ENCODE peak calls at places on chromosomes 11 and 22, in seven cellular contexts. One of them, this sample, is unnamed.

GRCh38 chr11:127238321-127238720 is 237.8 kb upstream of the KIRREL3 start:
- DNase-seq in lower lobe of right lung: no peak
- DNase-seq in left cardiac atrium: no peak
- DNase-seq in kidney glomerular epithelial cell: no peak
- DNase-seq in stimulated activated CD4-positive, alpha-beta T cell treated with anti-CD3 and anti-CD28 coated beads, Interleukin-1b, Interleukin-23, amount 100 ng/mL, for 4 hours: no peak
- DNase-seq in AG09309: no peak
- DNase-seq in ACHN: no peak
- DNase-seq in this sample: peak

GRCh38 chr11:75547617-75548054 is 14.4 kb upstream of the SERPINH1 start:
- DNase-seq in ACHN: peak
- DNase-seq in stimulated activated CD4-positive, alpha-beta T cell treated with anti-CD3 and anti-CD28 coated beads, Interleukin-1b, Interleukin-23, amount 100 ng/mL, for 4 hours: no peak
- DNase-seq in left cardiac atrium: peak
- DNase-seq in kidney glomerular epithelial cell: peak
- DNase-seq in lower lobe of right lung: peak
- DNase-seq in AG09309: no peak
- DNase-seq in this sample: peak

GRCh38 chr11:46234261-46234660 is 43.2 kb upstream of the CREB3L1 start:
- DNase-seq in ACHN: no peak
- DNase-seq in lower lobe of right lung: no peak
- DNase-seq in kidney glomerular epithelial cell: no peak
- DNase-seq in stimulated activated CD4-positive, alpha-beta T cell treated with anti-CD3 and anti-CD28 coated beads, Interleukin-1b, Interleukin-23, amount 100 ng/mL, for 4 hours: no peak
- DNase-seq in AG09309: no peak
- DNase-seq in left cardiac atrium: no peak
- DNase-seq in this sample: no peak

GRCh38 chr22:48185071-48185470 is 1422.6 kb downstream of the TBC1D22A start:
- DNase-seq in stimulated activated CD4-positive, alpha-beta T cell treated with anti-CD3 and anti-CD28 coated beads, Interleukin-1b, Interleukin-23, amount 100 ng/mL, for 4 hours: no peak
- DNase-seq in kidney glomerular epithelial cell: no peak
- DNase-seq in AG09309: no peak
- DNase-seq in lower lobe of right lung: no peak
- DNase-seq in left cardiac atrium: no peak
- DNase-seq in ACHN: no peak
- DNase-seq in this sample: no peak

GRCh38 chr11:62922653-62923371 is 1.6 kb upstream of the CHRM1 start:
- DNase-seq in ACHN: no peak
- DNase-seq in kidney glomerular epithelial cell: no peak
- DNase-seq in lower lobe of right lung: no peak
- DNase-seq in left cardiac atrium: no peak
- DNase-seq in stimulated activated CD4-positive, alpha-beta T cell treated with anti-CD3 and anti-CD28 coated beads, Interleukin-1b, Interleukin-23, amount 100 ng/mL, for 4 hours: peak
- DNase-seq in AG09309: no peak
- DNase-seq in this sample: no peak

GRCh38 chr11:218815-219593 is 11.5 kb downstream of the RIC8A start:
- DNase-seq in stimulated activated CD4-positive, alpha-beta T cell treated with anti-CD3 and anti-CD28 coated beads, Interleukin-1b, Interleukin-23, amount 100 ng/mL, for 4 hours: no peak
- DNase-seq in AG09309: no peak
- DNase-seq in left cardiac atrium: no peak
- DNase-seq in ACHN: no peak
- DNase-seq in kidney glomerular epithelial cell: no peak
- DNase-seq in lower lobe of right lung: no peak
- DNase-seq in this sample: no peak

GRCh38 chr11:201936-202335 is 5.3 kb downstream of the BET1L start:
- DNase-seq in ACHN: no peak
- DNase-seq in stimulated activated CD4-positive, alpha-beta T cell treated with anti-CD3 and anti-CD28 coated beads, Interleukin-1b, Interleukin-23, amount 100 ng/mL, for 4 hours: no peak
- DNase-seq in AG09309: no peak
- DNase-seq in lower lobe of right lung: peak
- DNase-seq in left cardiac atrium: no peak
- DNase-seq in kidney glomerular epithelial cell: no peak
- DNase-seq in this sample: no peak

GRCh38 chr11:103773059-103773458 is 263.4 kb upstream of the DDI1 start:
- DNase-seq in left cardiac atrium: no peak
- DNase-seq in lower lobe of right lung: no peak
- DNase-seq in ACHN: no peak
- DNase-seq in AG09309: peak
- DNase-seq in stimulated activated CD4-positive, alpha-beta T cell treated with anti-CD3 and anti-CD28 coated beads, Interleukin-1b, Interleukin-23, amount 100 ng/mL, for 4 hours: no peak
- DNase-seq in kidney glomerular epithelial cell: no peak
- DNase-seq in this sample: no peak

GRCh38 chr22:22811016-22812009 is 76.3 kb upstream of the IGLL5 start:
- DNase-seq in left cardiac atrium: no peak
- DNase-seq in lower lobe of right lung: no peak
- DNase-seq in AG09309: no peak
- DNase-seq in stimulated activated CD4-positive, alpha-beta T cell treated with anti-CD3 and anti-CD28 coated beads, Interleukin-1b, Interleukin-23, amount 100 ng/mL, for 4 hours: no peak
- DNase-seq in ACHN: no peak
- DNase-seq in kidney glomerular epithelial cell: no peak
- DNase-seq in this sample: no peak

GRCh38 chr11:73055655-73056354 is 86.3 kb downstream of the FCHSD2 start:
- DNase-seq in AG09309: no peak
- DNase-seq in lower lobe of right lung: no peak
- DNase-seq in kidney glomerular epithelial cell: no peak
- DNase-seq in left cardiac atrium: no peak
- DNase-seq in stimulated activated CD4-positive, alpha-beta T cell treated with anti-CD3 and anti-CD28 coated beads, Interleukin-1b, Interleukin-23, amount 100 ng/mL, for 4 hours: no peak
- DNase-seq in ACHN: no peak
- DNase-seq in this sample: no peak

GRCh38 chr11:94954753-94955152 is 18.6 kb downstream of the CWC15 start:
- DNase-seq in AG09309: no peak
- DNase-seq in lower lobe of right lung: no peak
- DNase-seq in kidney glomerular epithelial cell: no peak
- DNase-seq in ACHN: no peak
- DNase-seq in stimulated activated CD4-positive, alpha-beta T cell treated with anti-CD3 and anti-CD28 coated beads, Interleukin-1b, Interleukin-23, amount 100 ng/mL, for 4 hours: no peak
- DNase-seq in left cardiac atrium: no peak
- DNase-seq in this sample: no peak

GRCh38 chr11:128498846-128499245 is 88.5 kb downstream of the ETS1 start:
- DNase-seq in kidney glomerular epithelial cell: no peak
- DNase-seq in left cardiac atrium: no peak
- DNase-seq in AG09309: no peak
- DNase-seq in stimulated activated CD4-positive, alpha-beta T cell treated with anti-CD3 and anti-CD28 coated beads, Interleukin-1b, Interleukin-23, amount 100 ng/mL, for 4 hours: no peak
- DNase-seq in ACHN: peak
- DNase-seq in lower lobe of right lung: no peak
- DNase-seq in this sample: no peak

GRCh38 chr11:91630916-91631673 is 593.5 kb upstream of the FAT3 start:
- DNase-seq in AG09309: no peak
- DNase-seq in lower lobe of right lung: no peak
- DNase-seq in ACHN: no peak
- DNase-seq in kidney glomerular epithelial cell: no peak
- DNase-seq in stimulated activated CD4-positive, alpha-beta T cell treated with anti-CD3 and anti-CD28 coated beads, Interleukin-1b, Interleukin-23, amount 100 ng/mL, for 4 hours: no peak
- DNase-seq in left cardiac atrium: no peak
- DNase-seq in this sample: no peak

GRCh38 chr22:32515074-32515473 is 40.5 kb downstream of the FBXO7 start:
- DNase-seq in stimulated activated CD4-positive, alpha-beta T cell treated with anti-CD3 and anti-CD28 coated beads, Interleukin-1b, Interleukin-23, amount 100 ng/mL, for 4 hours: no peak
- DNase-seq in ACHN: no peak
- DNase-seq in kidney glomerular epithelial cell: no peak
- DNase-seq in AG09309: no peak
- DNase-seq in lower lobe of right lung: no peak
- DNase-seq in left cardiac atrium: no peak
- DNase-seq in this sample: no peak

GRCh38 chr11:1049431-1049891 is 12.9 kb upstream of the MUC6 start:
- DNase-seq in lower lobe of right lung: peak
- DNase-seq in kidney glomerular epithelial cell: no peak
- DNase-seq in left cardiac atrium: no peak
- DNase-seq in stimulated activated CD4-positive, alpha-beta T cell treated with anti-CD3 and anti-CD28 coated beads, Interleukin-1b, Interleukin-23, amount 100 ng/mL, for 4 hours: no peak
- DNase-seq in ACHN: no peak
- DNase-seq in AG09309: no peak
- DNase-seq in this sample: no peak

GRCh38 chr22:24445481-24446290 is 18.3 kb downstream of the ADORA2A start:
- DNase-seq in stimulated activated CD4-positive, alpha-beta T cell treated with anti-CD3 and anti-CD28 coated beads, Interleukin-1b, Interleukin-23, amount 100 ng/mL, for 4 hours: no peak
- DNase-seq in lower lobe of right lung: no peak
- DNase-seq in left cardiac atrium: no peak
- DNase-seq in kidney glomerular epithelial cell: no peak
- DNase-seq in AG09309: no peak
- DNase-seq in ACHN: no peak
- DNase-seq in this sample: no peak

GRCh38 chr11:12276356-12276755 is 101.0 kb upstream of the PARVA start:
- DNase-seq in ACHN: no peak
- DNase-seq in AG09309: no peak
- DNase-seq in kidney glomerular epithelial cell: no peak
- DNase-seq in stimulated activated CD4-positive, alpha-beta T cell treated with anti-CD3 and anti-CD28 coated beads, Interleukin-1b, Interleukin-23, amount 100 ng/mL, for 4 hours: no peak
- DNase-seq in lower lobe of right lung: no peak
- DNase-seq in left cardiac atrium: no peak
- DNase-seq in this sample: no peak

GRCh38 chr11:34565417-34566208 is 52.0 kb upstream of the ELF5 start:
- DNase-seq in kidney glomerular epithelial cell: no peak
- DNase-seq in lower lobe of right lung: no peak
- DNase-seq in left cardiac atrium: no peak
- DNase-seq in AG09309: no peak
- DNase-seq in stimulated activated CD4-positive, alpha-beta T cell treated with anti-CD3 and anti-CD28 coated beads, Interleukin-1b, Interleukin-23, amount 100 ng/mL, for 4 hours: no peak
- DNase-seq in ACHN: peak
- DNase-seq in this sample: no peak

GRCh38 chr11:64607381-64608259 is 16.6 kb downstream of the SLC22A12 start:
- DNase-seq in stimulated activated CD4-positive, alpha-beta T cell treated with anti-CD3 and anti-CD28 coated beads, Interleukin-1b, Interleukin-23, amount 100 ng/mL, for 4 hours: no peak
- DNase-seq in kidney glomerular epithelial cell: peak
- DNase-seq in AG09309: no peak
- DNase-seq in left cardiac atrium: peak
- DNase-seq in lower lobe of right lung: no peak
- DNase-seq in ACHN: no peak
- DNase-seq in this sample: peak

GRCh38 chr22:38260760-38261477 is 11.9 kb downstream of the TMEM184B start:
- DNase-seq in kidney glomerular epithelial cell: no peak
- DNase-seq in ACHN: no peak
- DNase-seq in left cardiac atrium: no peak
- DNase-seq in AG09309: no peak
- DNase-seq in lower lobe of right lung: no peak
- DNase-seq in stimulated activated CD4-positive, alpha-beta T cell treated with anti-CD3 and anti-CD28 coated beads, Interleukin-1b, Interleukin-23, amount 100 ng/mL, for 4 hours: no peak
- DNase-seq in this sample: no peak

GRCh38 chr22:47202819-47203553 is 440.5 kb downstream of the TBC1D22A start:
- DNase-seq in kidney glomerular epithelial cell: no peak
- DNase-seq in AG09309: no peak
- DNase-seq in left cardiac atrium: no peak
- DNase-seq in ACHN: no peak
- DNase-seq in lower lobe of right lung: no peak
- DNase-seq in stimulated activated CD4-positive, alpha-beta T cell treated with anti-CD3 and anti-CD28 coated beads, Interleukin-1b, Interleukin-23, amount 100 ng/mL, for 4 hours: no peak
- DNase-seq in this sample: no peak

GRCh38 chr11:19594326-19594725 is 118.3 kb upstream of the NAV2 start:
- DNase-seq in kidney glomerular epithelial cell: no peak
- DNase-seq in ACHN: no peak
- DNase-seq in left cardiac atrium: no peak
- DNase-seq in AG09309: no peak
- DNase-seq in lower lobe of right lung: no peak
- DNase-seq in stimulated activated CD4-positive, alpha-beta T cell treated with anti-CD3 and anti-CD28 coated beads, Interleukin-1b, Interleukin-23, amount 100 ng/mL, for 4 hours: no peak
- DNase-seq in this sample: no peak

GRCh38 chr22:49240472-49240871 is 587.2 kb downstream of the BRD1 start:
- DNase-seq in stimulated activated CD4-positive, alpha-beta T cell treated with anti-CD3 and anti-CD28 coated beads, Interleukin-1b, Interleukin-23, amount 100 ng/mL, for 4 hours: no peak
- DNase-seq in left cardiac atrium: no peak
- DNase-seq in lower lobe of right lung: no peak
- DNase-seq in AG09309: no peak
- DNase-seq in ACHN: no peak
- DNase-seq in kidney glomerular epithelial cell: no peak
- DNase-seq in this sample: no peak

GRCh38 chr11:130403967-130404366 is 24.4 kb downstream of the ADAMTS8 start:
- DNase-seq in ACHN: no peak
- DNase-seq in kidney glomerular epithelial cell: no peak
- DNase-seq in stimulated activated CD4-positive, alpha-beta T cell treated with anti-CD3 and anti-CD28 coated beads, Interleukin-1b, Interleukin-23, amount 100 ng/mL, for 4 hours: no peak
- DNase-seq in lower lobe of right lung: no peak
- DNase-seq in left cardiac atrium: no peak
- DNase-seq in AG09309: no peak
- DNase-seq in this sample: no peak

This sample was measured in RWPE1.